ENCODE peak calls at places on chromosomes 3 and 15, in eight cellular contexts. One of them, this sample, is unnamed.

GRCh38 chr15:61393949-61394348 is 164.8 kb upstream of the RORA start:
- DNase-seq in CD4-positive, alpha-beta T cell: no peak
- DNase-seq in SK-N-SH: no peak
- DNase-seq in right lobe of liver: no peak
- DNase-seq in uterus: no peak
- DNase-seq in sigmoid colon: no peak
- DNase-seq in tibial nerve: peak; percentile 33
- DNase-seq in MM.1S: peak; percentile 83
- DNase-seq in this sample: no peak

GRCh38 chr3:56833031-56833430 is 31.3 kb upstream of the ARHGEF3 start:
- DNase-seq in SK-N-SH: no peak
- DNase-seq in MM.1S: no peak
- DNase-seq in CD4-positive, alpha-beta T cell: no peak
- DNase-seq in right lobe of liver: no peak
- DNase-seq in uterus: no peak
- DNase-seq in sigmoid colon: no peak
- DNase-seq in tibial nerve: no peak
- DNase-seq in this sample: no peak

GRCh38 chr15:59283717-59284336 is 77.2 kb downstream of the LDHAL6B start:
- DNase-seq in sigmoid colon: no peak
- DNase-seq in right lobe of liver: no peak
- DNase-seq in MM.1S: no peak
- DNase-seq in tibial nerve: no peak
- DNase-seq in uterus: no peak
- DNase-seq in SK-N-SH: no peak
- DNase-seq in CD4-positive, alpha-beta T cell: no peak
- DNase-seq in this sample: peak; percentile 87

GRCh38 chr3:167631471-167631870 is 22.3 kb downstream of the WDR49 start:
- DNase-seq in sigmoid colon: no peak
- DNase-seq in tibial nerve: no peak
- DNase-seq in uterus: no peak
- DNase-seq in right lobe of liver: no peak
- DNase-seq in CD4-positive, alpha-beta T cell: no peak
- DNase-seq in SK-N-SH: no peak
- DNase-seq in MM.1S: no peak
- DNase-seq in this sample: no peak

GRCh38 chr3:170418422-170419300 is at the start of gene CLDN11:
- DNase-seq in uterus: peak; percentile 58
- DNase-seq in sigmoid colon: peak; percentile 75
- DNase-seq in CD4-positive, alpha-beta T cell: no peak
- DNase-seq in tibial nerve: no peak
- DNase-seq in MM.1S: no peak
- DNase-seq in right lobe of liver: no peak
- DNase-seq in SK-N-SH: peak; percentile 91
- DNase-seq in this sample: no peak

GRCh38 chr3:48952510-48953118 is 34.0 kb downstream of the ARIH2 start:
- DNase-seq in SK-N-SH: peak; percentile 36
- DNase-seq in MM.1S: peak; percentile 41
- DNase-seq in uterus: no peak
- DNase-seq in right lobe of liver: no peak
- DNase-seq in sigmoid colon: no peak
- DNase-seq in tibial nerve: no peak
- DNase-seq in CD4-positive, alpha-beta T cell: peak; percentile 58
- DNase-seq in this sample: no peak

GRCh38 chr15:45126535-45127158 is 3.0 kb downstream of the DUOXA1 start:
- DNase-seq in right lobe of liver: no peak
- DNase-seq in SK-N-SH: no peak
- DNase-seq in CD4-positive, alpha-beta T cell: peak; percentile 38
- DNase-seq in tibial nerve: no peak
- DNase-seq in MM.1S: peak; percentile 50
- DNase-seq in sigmoid colon: no peak
- DNase-seq in uterus: no peak
- DNase-seq in this sample: peak; percentile 57

GRCh38 chr3:24372559-24373197 is 122.0 kb downstream of the THRB start:
- DNase-seq in CD4-positive, alpha-beta T cell: no peak
- DNase-seq in SK-N-SH: no peak
- DNase-seq in uterus: no peak
- DNase-seq in sigmoid colon: no peak
- DNase-seq in MM.1S: no peak
- DNase-seq in right lobe of liver: no peak
- DNase-seq in tibial nerve: no peak
- DNase-seq in this sample: no peak

GRCh38 chr3:158958873-158959272 is 157.0 kb downstream of the MFSD1 start:
- DNase-seq in CD4-positive, alpha-beta T cell: no peak
- DNase-seq in sigmoid colon: no peak
- DNase-seq in uterus: no peak
- DNase-seq in tibial nerve: no peak
- DNase-seq in MM.1S: no peak
- DNase-seq in right lobe of liver: no peak
- DNase-seq in SK-N-SH: no peak
- DNase-seq in this sample: no peak

GRCh38 chr3:180980612-180981011 is 8.9 kb downstream of the DNAJC19 start:
- DNase-seq in CD4-positive, alpha-beta T cell: no peak
- DNase-seq in tibial nerve: no peak
- DNase-seq in MM.1S: no peak
- DNase-seq in uterus: no peak
- DNase-seq in right lobe of liver: no peak
- DNase-seq in SK-N-SH: no peak
- DNase-seq in sigmoid colon: no peak
- DNase-seq in this sample: no peak

GRCh38 chr15:28984421-28985375 is 98.9 kb downstream of the APBA2 start:
- DNase-seq in CD4-positive, alpha-beta T cell: no peak
- DNase-seq in right lobe of liver: no peak
- DNase-seq in uterus: no peak
- DNase-seq in SK-N-SH: peak; percentile 81
- DNase-seq in tibial nerve: peak; percentile 9
- DNase-seq in MM.1S: no peak
- DNase-seq in sigmoid colon: no peak
- DNase-seq in this sample: no peak

GRCh38 chr3:39124876-39125836 is 17.7 kb downstream of the TTC21A start:
- DNase-seq in CD4-positive, alpha-beta T cell: no peak
- DNase-seq in SK-N-SH: no peak
- DNase-seq in uterus: no peak
- DNase-seq in sigmoid colon: peak; percentile 64
- DNase-seq in tibial nerve: no peak
- DNase-seq in MM.1S: no peak
- DNase-seq in right lobe of liver: no peak
- DNase-seq in this sample: no peak

GRCh38 chr15:35746121-35746520 is 200.2 kb upstream of the DPH6 start:
- DNase-seq in SK-N-SH: no peak
- DNase-seq in right lobe of liver: no peak
- DNase-seq in MM.1S: no peak
- DNase-seq in uterus: no peak
- DNase-seq in CD4-positive, alpha-beta T cell: no peak
- DNase-seq in sigmoid colon: no peak
- DNase-seq in tibial nerve: no peak
- DNase-seq in this sample: no peak

GRCh38 chr15:90698629-90699028 is 18.5 kb upstream of the BLM start:
- DNase-seq in uterus: no peak
- DNase-seq in sigmoid colon: no peak
- DNase-seq in right lobe of liver: no peak
- DNase-seq in SK-N-SH: no peak
- DNase-seq in tibial nerve: no peak
- DNase-seq in MM.1S: no peak
- DNase-seq in CD4-positive, alpha-beta T cell: no peak
- DNase-seq in this sample: no peak

GRCh38 chr3:36868614-36869436 is 76.0 kb downstream of the TRANK1 start:
- DNase-seq in uterus: peak; percentile 61
- DNase-seq in tibial nerve: peak; percentile 69
- DNase-seq in SK-N-SH: peak; percentile 56
- DNase-seq in sigmoid colon: no peak
- DNase-seq in right lobe of liver: no peak
- DNase-seq in MM.1S: peak; percentile 59
- DNase-seq in CD4-positive, alpha-beta T cell: peak; percentile 23
- DNase-seq in this sample: peak; percentile 68

GRCh38 chr3:125916376-125916978 is 52.5 kb upstream of the ROPN1B start:
- DNase-seq in uterus: no peak
- DNase-seq in right lobe of liver: no peak
- DNase-seq in CD4-positive, alpha-beta T cell: peak; percentile 96
- DNase-seq in tibial nerve: peak; percentile 97
- DNase-seq in MM.1S: peak; percentile 95
- DNase-seq in sigmoid colon: no peak
- DNase-seq in SK-N-SH: peak; percentile 88
- DNase-seq in this sample: no peak

GRCh38 chr15:98801234-98801561 is 152.9 kb downstream of the IGF1R start:
- DNase-seq in CD4-positive, alpha-beta T cell: no peak
- DNase-seq in right lobe of liver: no peak
- DNase-seq in sigmoid colon: no peak
- DNase-seq in SK-N-SH: no peak
- DNase-seq in MM.1S: no peak
- DNase-seq in uterus: no peak
- DNase-seq in tibial nerve: no peak
- DNase-seq in this sample: no peak

GRCh38 chr3:185677146-185677829 is 91.2 kb downstream of the SENP2 start:
- DNase-seq in right lobe of liver: no peak
- DNase-seq in sigmoid colon: no peak
- DNase-seq in tibial nerve: no peak
- DNase-seq in SK-N-SH: peak; percentile 56
- DNase-seq in uterus: no peak
- DNase-seq in MM.1S: peak; percentile 76
- DNase-seq in CD4-positive, alpha-beta T cell: no peak
- DNase-seq in this sample: no peak

GRCh38 chr15:31102374-31103342 is 1.1 kb upstream of the TRPM1 start:
- DNase-seq in uterus: no peak
- DNase-seq in SK-N-SH: no peak
- DNase-seq in right lobe of liver: no peak
- DNase-seq in tibial nerve: no peak
- DNase-seq in CD4-positive, alpha-beta T cell: no peak
- DNase-seq in sigmoid colon: no peak
- DNase-seq in MM.1S: no peak
- DNase-seq in this sample: no peak

GRCh38 chr3:104805042-104805441 is 561.7 kb upstream of the ALCAM start:
- DNase-seq in sigmoid colon: no peak
- DNase-seq in SK-N-SH: peak; percentile 10
- DNase-seq in uterus: no peak
- DNase-seq in tibial nerve: no peak
- DNase-seq in CD4-positive, alpha-beta T cell: no peak
- DNase-seq in right lobe of liver: no peak
- DNase-seq in MM.1S: no peak
- DNase-seq in this sample: no peak

GRCh38 chr3:44478606-44479094 is 1.2 kb upstream of the ZNF445 start:
- DNase-seq in CD4-positive, alpha-beta T cell: no peak
- DNase-seq in SK-N-SH: no peak
- DNase-seq in right lobe of liver: no peak
- DNase-seq in sigmoid colon: no peak
- DNase-seq in uterus: no peak
- DNase-seq in MM.1S: no peak
- DNase-seq in tibial nerve: no peak
- DNase-seq in this sample: no peak

GRCh38 chr15:39586387-39587171 is 5.7 kb downstream of the THBS1 start:
- DNase-seq in SK-N-SH: no peak
- DNase-seq in right lobe of liver: no peak
- DNase-seq in uterus: no peak
- DNase-seq in tibial nerve: peak; percentile 48
- DNase-seq in sigmoid colon: no peak
- DNase-seq in CD4-positive, alpha-beta T cell: no peak
- DNase-seq in MM.1S: no peak
- DNase-seq in this sample: no peak

GRCh38 chr3:100238599-100238998 is 22.2 kb upstream of the TBC1D23 start:
- DNase-seq in right lobe of liver: no peak
- DNase-seq in tibial nerve: no peak
- DNase-seq in CD4-positive, alpha-beta T cell: no peak
- DNase-seq in uterus: no peak
- DNase-seq in sigmoid colon: no peak
- DNase-seq in MM.1S: no peak
- DNase-seq in SK-N-SH: no peak
- DNase-seq in this sample: no peak
- H3K9me3 ChIP-seq in right lobe of liver: no peaks in the 10 kb centered on the region
- H3K9me3 ChIP-seq in tibial nerve: no peaks in the 10 kb centered on the region
- H3K9me3 ChIP-seq in CD4-positive, alpha-beta T cell: peaks cover 4% of the 10 kb centered on the region
- H3K9me3 ChIP-seq in uterus: peaks cover 9% of the 10 kb centered on the region
- H3K9me3 ChIP-seq in sigmoid colon: peaks cover 2% of the 10 kb centered on the region
- H3K9me3 ChIP-seq in MM.1S: no peaks in the 10 kb centered on the region
- H3K9me3 ChIP-seq in SK-N-SH: no peaks in the 10 kb centered on the region
- H3K9me3 ChIP-seq in this sample: peaks cover 13% of the 10 kb centered on the region

GRCh38 chr3:2218826-2219225 is 120.2 kb downstream of the CNTN4 start:
- DNase-seq in MM.1S: no peak
- DNase-seq in uterus: no peak
- DNase-seq in SK-N-SH: no peak
- DNase-seq in CD4-positive, alpha-beta T cell: no peak
- DNase-seq in right lobe of liver: no peak
- DNase-seq in sigmoid colon: no peak
- DNase-seq in tibial nerve: no peak
- DNase-seq in this sample: no peak

DNA sequence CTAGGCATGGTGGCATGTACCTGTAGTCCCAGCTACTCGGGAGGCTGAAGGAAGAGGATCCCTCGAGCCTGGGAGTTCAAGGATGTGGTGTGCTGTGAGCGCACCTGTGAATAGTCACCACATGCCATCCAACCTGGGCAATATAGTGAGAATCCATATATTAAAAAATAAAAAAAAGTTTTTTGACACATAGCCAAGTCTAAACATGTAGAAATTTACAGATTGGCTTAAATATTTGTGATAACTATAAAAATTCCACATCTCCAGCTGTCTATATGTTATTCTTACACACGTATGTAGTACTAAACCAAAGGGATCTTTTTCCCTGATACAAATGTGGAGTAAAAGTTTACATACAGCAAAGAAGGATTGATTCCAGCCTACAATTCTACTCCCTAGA is 119.7 kb downstream of the CNTN4 start:
- DNase-seq in tibial nerve: no peak
- DNase-seq in sigmoid colon: no peak
- DNase-seq in right lobe of liver: no peak
- DNase-seq in SK-N-SH: no peak
- DNase-seq in uterus: no peak
- DNase-seq in MM.1S: no peak
- DNase-seq in CD4-positive, alpha-beta T cell: no peak
- DNase-seq in this sample: no peak
- H3K9me3 ChIP-seq in tibial nerve: no peaks in the 10 kb centered on the region
- H3K9me3 ChIP-seq in sigmoid colon: no peaks in the 10 kb centered on the region
- H3K9me3 ChIP-seq in right lobe of liver: no peaks in the 10 kb centered on the region
- H3K9me3 ChIP-seq in SK-N-SH: no peaks in the 10 kb centered on the region
- H3K9me3 ChIP-seq in uterus: no peaks in the 10 kb centered on the region
- H3K9me3 ChIP-seq in MM.1S: no peaks in the 10 kb centered on the region
- H3K9me3 ChIP-seq in CD4-positive, alpha-beta T cell: no peaks in the 10 kb centered on the region
- H3K9me3 ChIP-seq in this sample: no peaks in the 10 kb centered on the region

GRCh38 chr3:136280961-136281360 is 30.8 kb downstream of the PCCB start:
- DNase-seq in uterus: no peak
- DNase-seq in sigmoid colon: no peak
- DNase-seq in MM.1S: no peak
- DNase-seq in right lobe of liver: no peak
- DNase-seq in tibial nerve: no peak
- DNase-seq in SK-N-SH: no peak
- DNase-seq in CD4-positive, alpha-beta T cell: no peak
- DNase-seq in this sample: no peak
- H3K9me3 ChIP-seq in uterus: peaks cover 20% of the 10 kb centered on the region
- H3K9me3 ChIP-seq in sigmoid colon: peaks cover 9% of the 10 kb centered on the region
- H3K9me3 ChIP-seq in MM.1S: no peaks in the 10 kb centered on the region
- H3K9me3 ChIP-seq in right lobe of liver: no peaks in the 10 kb centered on the region
- H3K9me3 ChIP-seq in tibial nerve: no peaks in the 10 kb centered on the region
- H3K9me3 ChIP-seq in SK-N-SH: peaks cover 24% of the 10 kb centered on the region
- H3K9me3 ChIP-seq in CD4-positive, alpha-beta T cell: peaks cover 11% of the 10 kb centered on the region
- H3K9me3 ChIP-seq in this sample: peaks cover 21% of the 10 kb centered on the region

DNA sequence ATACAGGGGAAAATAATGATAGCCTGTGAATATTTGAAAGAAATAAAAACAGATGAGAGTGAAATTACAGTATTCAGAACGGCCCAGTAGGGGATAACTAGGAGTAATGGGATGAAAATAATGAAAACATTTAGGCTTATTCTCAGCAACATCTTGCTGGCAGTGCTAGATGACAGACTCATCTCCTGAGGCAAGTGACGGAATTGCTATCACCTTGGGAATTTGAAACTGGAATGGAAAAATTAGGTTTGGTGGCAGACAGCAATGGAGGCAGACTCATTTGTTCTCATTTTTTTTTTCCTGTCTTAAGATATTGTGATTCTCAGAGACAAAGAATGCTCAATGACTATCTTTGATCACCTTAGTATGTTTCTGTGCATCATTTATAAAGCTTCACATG is 711.5 kb downstream of the EDEM1 start:
- DNase-seq in sigmoid colon: no peak
- DNase-seq in uterus: no peak
- DNase-seq in CD4-positive, alpha-beta T cell: no peak
- DNase-seq in right lobe of liver: no peak
- DNase-seq in MM.1S: no peak
- DNase-seq in SK-N-SH: no peak
- DNase-seq in tibial nerve: no peak
- DNase-seq in this sample: no peak
- H3K9me3 ChIP-seq in sigmoid colon: no peaks in the 10 kb centered on the region
- H3K9me3 ChIP-seq in uterus: no peaks in the 10 kb centered on the region
- H3K9me3 ChIP-seq in CD4-positive, alpha-beta T cell: no peaks in the 10 kb centered on the region
- H3K9me3 ChIP-seq in right lobe of liver: no peaks in the 10 kb centered on the region
- H3K9me3 ChIP-seq in MM.1S: no peaks in the 10 kb centered on the region
- H3K9me3 ChIP-seq in SK-N-SH: no peaks in the 10 kb centered on the region
- H3K9me3 ChIP-seq in tibial nerve: no peaks in the 10 kb centered on the region
- H3K9me3 ChIP-seq in this sample: no peaks in the 10 kb centered on the region

This sample was measured in mucosa of descending colon.